ENCODE peak calls at places on chromosomes 16 and 17, in eight cellular contexts. R is ascending aorta, V is Panc1, N is pancreas, Y is SK-N-SH, F is HCT116, L is GM23248, W is breast epithelium. G is an unnamed sample. For H3K9me3, the result is how much of the 10 kb centered on the place peaks cover.

GRCh38 chr17:13594762-13595697 is 6.7 kb downstream of the HS3ST3A1 start:
- DNase-seq in R (no peak), F (peak), V (peak), W (peak), L (peak), Y (peak), N (peak), G (peak)

GRCh38 chr16:48291754-48292153 is 44.4 kb upstream of the ABCC11 start:
- DNase-seq in F (no peak), R (no peak), W (no peak), Y (no peak), V (no peak), L (no peak), N (no peak), G (no peak)

GRCh38 chr16:27209591-27209990 is 6.3 kb downstream of the KDM8 start:
- DNase-seq in F (no peak), Y (no peak), R (no peak), L (no peak), V (no peak), W (no peak), N (no peak), G (no peak)

GRCh38 chr17:30332057-30332542 is 1.8 kb downstream of the TMIGD1 start:
- DNase-seq in F (no peak), R (no peak), L (peak), W (no peak), Y (no peak), N (no peak), V (no peak), G (no peak)

GRCh38 chr16:71484006-71484893 is 4.9 kb downstream of the ZNF19 start:
- DNase-seq in L (peak), V (no peak), F (peak), Y (peak), W (peak), R (peak), N (peak), G (no peak)

GRCh38 chr17:21294321-21295035 is 10.0 kb downstream of the MAP2K3 start:
- DNase-seq in F (no peak), L (no peak), W (no peak), R (no peak), N (no peak), Y (peak), V (no peak), G (no peak)

GRCh38 chr16:49596119-49596518 is 222.5 kb downstream of the C16orf78 start:
- DNase-seq in W (no peak), R (no peak), Y (peak), N (no peak), L (no peak), F (no peak), V (no peak), G (no peak)

GRCh38 chr17:35259001-35259400 is 16.1 kb downstream of the SLFN5 start:
- DNase-seq in Y (no peak), F (no peak), N (no peak), L (no peak), R (no peak), W (no peak), V (no peak), G (no peak)

GRCh38 chr16:4260360-4260759 is 12.5 kb downstream of the TFAP4 start:
- DNase-seq in Y (no peak), N (peak), F (no peak), R (no peak), V (no peak), W (peak), L (no peak), G (no peak)

GRCh38 chr16:17375388-17376304 is 95.1 kb downstream of the XYLT1 start:
- DNase-seq in Y (peak), R (no peak), V (no peak), L (no peak), F (no peak), N (no peak), W (no peak), G (no peak)

GRCh38 chr17:29588561-29589411 is 662 bp downstream of the GIT1 start:
- DNase-seq in R (no peak), Y (peak), W (no peak), V (no peak), L (peak), N (peak), F (no peak), G (no peak)

GRCh38 chr17:64599187-64599676 is 62.9 kb downstream of the SMURF2 start:
- DNase-seq in N (no peak), F (no peak), V (no peak), L (no peak), W (no peak), R (no peak), Y (no peak), G (no peak)

GRCh38 chr17:12961655-12962054 is 56.2 kb downstream of the ELAC2 start:
- DNase-seq in F (no peak), W (no peak), N (no peak), V (no peak), Y (no peak), R (no peak), L (no peak), G (no peak)

GRCh38 chr17:36148559-36149295 is 27.7 kb downstream of the TBC1D3B start:
- DNase-seq in L (peak), R (no peak), W (peak), V (peak), Y (peak), F (peak), N (peak), G (peak)

GRCh38 chr17:2423271-2423670 is 22.4 kb upstream of the MNT start:
- DNase-seq in L (no peak), R (no peak), V (no peak), F (no peak), W (no peak), Y (no peak), N (no peak), G (no peak)

GRCh38 chr16:65534121-65534528 is 412.3 kb upstream of the CDH11 start:
- DNase-seq in V (no peak), Y (no peak), R (no peak), W (no peak), L (peak), F (no peak), N (no peak), G (no peak)

GRCh38 chr17:57735707-57736106 is 9.4 kb downstream of the CCDC182 start:
- DNase-seq in L (no peak), F (peak), W (no peak), Y (peak), R (no peak), V (no peak), N (no peak), G (peak)

GRCh38 chr17:32518856-32519768 is 32.3 kb downstream of the CDK5R1 start:
- DNase-seq in L (peak), V (no peak), F (no peak), N (peak), R (no peak), W (no peak), Y (peak), G (peak)

GRCh38 chr17:64357191-64357981 is 33.3 kb downstream of the PECAM1 start:
- DNase-seq in N (no peak), F (no peak), W (peak), V (no peak), R (no peak), Y (no peak), L (peak), G (no peak)

GRCh38 chr17:77280304-77280910 is 139.6 kb downstream of the SEC14L1 start:
- DNase-seq in N (no peak), L (peak), V (no peak), W (no peak), Y (peak), R (no peak), F (peak), G (no peak)

GRCh38 chr17:63930951-63931575 is 1.1 kb downstream of the CD79B start:
- DNase-seq in F (no peak), L (no peak), W (peak), R (peak), N (no peak), Y (peak), V (no peak), G (no peak)

GRCh38 chr17:74750327-74751069 is 2.1 kb downstream of the NHERF1 start:
- DNase-seq in R (no peak), W (peak), F (no peak), N (peak), V (no peak), L (no peak), Y (no peak), G (no peak)

GRCh38 chr17:18253187-18253884 is 5.2 kb downstream of the FLII start:
- DNase-seq in R (no peak), W (peak), L (no peak), Y (no peak), N (no peak), F (no peak), V (no peak), G (no peak)

GRCh38 chr16:21104124-21104860 is 46.4 kb downstream of the DNAH3 start:
- DNase-seq in L (peak), Y (peak), V (no peak), F (no peak), W (no peak), R (no peak), N (no peak), G (no peak)

GRCh38 chr17:78677303-78678219 is 100.4 kb upstream of the DNAH17 start:
- DNase-seq in Y (no peak), V (no peak), W (no peak), F (no peak), L (peak), R (no peak), N (no peak), G (no peak)

GRCh38 chr17:80445152-80446110 is 30.5 kb downstream of the ENDOV start:
- DNase-seq in V (no peak), L (no peak), Y (no peak), R (no peak), W (no peak), F (no peak), N (no peak), G (no peak)

GRCh38 chr17:75361344-75361743 is 44.1 kb downstream of the GRB2 start:
- DNase-seq in N (no peak), Y (no peak), W (no peak), L (no peak), V (no peak), R (no peak), F (no peak), G (no peak)

GRCh38 chr16:80803341-80804060 is 897 bp downstream of the CDYL2 start:
- DNase-seq in R (no peak), L (peak), V (no peak), W (no peak), F (no peak), Y (peak), N (peak), G (no peak)

GRCh38 chr17:67671492-67671891 is 46.2 kb upstream of the NOL11 start:
- DNase-seq in V (no peak), R (no peak), L (no peak), N (no peak), Y (peak), W (no peak), F (no peak), G (no peak)

GRCh38 chr16:30977502-30977901 is 7.5 kb upstream of the HSD3B7 start:
- DNase-seq in R (no peak), V (no peak), Y (peak), W (no peak), L (peak), N (no peak), F (no peak), G (no peak)

GRCh38 chr17:53626286-53626685 is 196.4 kb upstream of the KIF2B start:
- DNase-seq in R (no peak), N (no peak), F (no peak), W (no peak), L (peak), V (no peak), Y (no peak), G (no peak)

GRCh38 chr16:56635441-56635967 is 3.0 kb upstream of the MT1A start:
- DNase-seq in F (no peak), V (no peak), N (no peak), L (no peak), W (no peak), Y (peak), R (no peak), G (no peak)

GRCh38 chr16:86044241-86044671 is 145.3 kb downstream of the IRF8 start:
- DNase-seq in W (no peak), N (no peak), L (peak), R (no peak), F (peak), Y (peak), V (peak), G (peak)

GRCh38 chr16:35841632-35842031 is 2382.2 kb downstream of the TP53TG3F start:
- DNase-seq in V (no peak), W (no peak), R (no peak), N (no peak), F (no peak), Y (no peak), L (no peak), G (no peak)
- H3K9me3 ChIP-seq in V (under half), W (under half), R (under half), N (under half), F (under half), Y (under half), L (under half), G (under half)

DNA sequence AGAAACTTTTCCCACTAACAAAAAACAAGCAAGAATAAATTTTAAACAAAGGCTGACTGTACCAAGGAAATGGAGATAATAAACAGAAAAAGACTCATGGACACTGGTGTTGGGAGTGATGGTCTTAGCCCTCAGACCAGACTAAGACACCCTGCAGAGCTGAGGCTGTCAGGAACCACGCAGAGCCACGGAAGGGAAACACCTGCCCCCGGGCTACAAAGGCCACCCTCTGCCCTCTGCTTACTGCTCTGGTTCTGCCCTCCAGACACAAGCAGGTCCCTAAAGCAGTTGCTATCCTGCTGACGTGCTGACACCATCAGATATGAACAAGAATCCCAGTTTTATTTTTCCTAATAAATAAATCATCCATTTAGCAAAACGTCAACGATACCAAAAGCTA is 80.0 kb downstream of the ANKRD11 start:
- DNase-seq in F (no peak), W (no peak), Y (no peak), N (no peak), V (no peak), L (no peak), R (no peak), G (no peak)
- H3K27ac ChIP-seq in F (no peak), W (no peak), Y (peak), N (peak), V (peak), L (peak), R (peak), G (no peak)

GRCh38 chr17:4944163-4944553 is 4.1 kb downstream of the RNF167 start:
- DNase-seq in V (no peak), W (no peak), Y (no peak), L (no peak), N (no peak), R (no peak), F (no peak), G (no peak)
- H3K4me3 ChIP-seq in V (no peak), W (no peak), Y (no peak), L (no peak), N (no peak), R (no peak), F (no peak), G (no peak)

GRCh38 chr17:48871035-48871550 is 21.5 kb upstream of the ATP5MC1 start:
- DNase-seq in Y (no peak), R (no peak), V (no peak), W (no peak), N (no peak), F (no peak), L (no peak), G (no peak)
- H3K9me3 ChIP-seq in Y (under half), R (under half), V (under half), W (under half), N (under half), F (under half), L (under half), G (under half)

GRCh38 chr16:53084141-53084541 is 29.4 kb downstream of the CHD9 start:
- DNase-seq in Y (no peak), V (no peak), L (no peak), N (no peak), F (no peak), R (no peak), W (no peak), G (no peak)

GRCh38 chr16:53084736-53085538 is 30.1 kb downstream of the CHD9 start:
- DNase-seq in Y (no peak), V (no peak), R (no peak), L (no peak), N (no peak), F (no peak), W (no peak), G (no peak)

GRCh38 chr16:53087101-53087500 is 32.3 kb downstream of the CHD9 start:
- DNase-seq in N (no peak), W (no peak), Y (no peak), R (no peak), F (no peak), L (peak), V (no peak), G (no peak)

GRCh38 chr16:53083123-53083522 is 28.3 kb downstream of the CHD9 start:
- DNase-seq in N (no peak), V (no peak), F (no peak), R (no peak), W (no peak), Y (no peak), L (peak), G (no peak)

GRCh38 chr16:53085539-53086450 is 31.0 kb downstream of the CHD9 start:
- DNase-seq in Y (peak), L (peak), F (no peak), W (no peak), R (no peak), N (no peak), V (no peak), G (no peak)
- H3K27ac ChIP-seq in Y (peak), L (peak), F (peak), W (peak), R (peak), N (no peak), V (no peak), G (no peak)

DNA sequence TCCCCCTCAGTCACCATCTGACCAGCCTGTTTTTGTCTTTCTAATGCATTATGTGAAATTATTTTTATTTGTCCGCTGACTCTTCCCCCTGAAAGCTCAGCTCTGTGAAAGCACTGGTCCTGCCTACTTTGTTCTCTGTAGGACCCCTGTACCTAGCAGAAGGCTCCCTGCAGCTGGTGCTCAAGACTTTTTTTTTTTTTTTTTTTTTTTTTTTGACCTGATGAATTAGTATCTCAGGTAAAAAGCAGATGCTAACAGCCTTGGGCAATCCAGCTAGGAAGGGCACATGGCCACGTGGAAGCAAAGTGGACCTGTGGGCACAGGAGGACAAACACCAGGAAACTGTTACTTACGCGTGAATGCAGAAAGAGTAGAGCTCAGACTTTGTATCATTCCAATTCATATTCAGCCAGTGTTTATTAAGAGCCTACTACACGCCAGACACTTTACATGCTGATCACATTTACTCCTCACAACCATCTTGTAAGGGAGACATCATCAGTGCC is 629 bp upstream of the UNC119 start:
- DNase-seq in L (no peak), R (no peak), F (no peak), V (no peak), Y (no peak), N (no peak), W (no peak), G (no peak)
- H3K4me3 ChIP-seq in L (peak), R (peak), F (peak), V (peak), Y (peak), N (peak), W (no peak), G (no peak)

GRCh38 chr17:83202002-83203000 is 122.9 kb downstream of the METRNL start:
- DNase-seq in W (peak), L (peak), V (no peak), N (no peak), Y (no peak), R (peak), F (no peak), G (no peak)
- H3K9me3 ChIP-seq in W (under half), L (under half), V (under half), N (under half), Y (under half), R (under half), F (under half), G (under half)

G was measured in iPS DF 6.9.